ENCODE peak calls at places on chromosomes 7 and 10, in six cellular contexts. Z, P, G, M, E and S are unnamed samples.
A peak's percentile ranks its signal among the peaks of the same experiment; 100 is the strongest.

GRCh38 chr7:96173777-96174176 is 148.1 kb downstream of the SLC25A13 start:
- DNase-seq in Z (no peak), P (no peak), G (peak; percentile 15), M (no peak), E (no peak), S (no peak)

GRCh38 chr10:86775056-86775858 is 18.8 kb downstream of the BMPR1A start:
- DNase-seq in Z (no peak), P (no peak), G (peak; percentile 42), M (no peak), E (peak; percentile 60), S (no peak)

GRCh38 chr7:28301148-28301641 is 111.1 kb upstream of the CREB5 start:
- DNase-seq in Z (peak; percentile 56), P (no peak), G (peak; percentile 81), M (no peak), E (no peak), S (no peak)

GRCh38 chr7:81845628-81846259 is 75.9 kb upstream of the HGF start:
- DNase-seq in Z (no peak), P (no peak), G (no peak), M (no peak), E (no peak), S (no peak)

GRCh38 chr7:95110707-95111106 is 203.3 kb downstream of the PPP1R9A start:
- DNase-seq in Z (no peak), P (no peak), G (no peak), M (no peak), E (no peak), S (no peak)

GRCh38 chr7:54664235-54665228 is 94.5 kb downstream of the SEC61G start:
- DNase-seq in Z (no peak), P (peak; percentile 86), G (peak; percentile 74), M (no peak), E (peak; percentile 10), S (no peak)

GRCh38 chr10:8138471-8138870 is 84.0 kb downstream of the GATA3 start:
- DNase-seq in Z (no peak), P (no peak), G (peak; percentile 77), M (no peak), E (no peak), S (no peak)

GRCh38 chr10:34323197-34323596 is 491.9 kb downstream of the PARD3 start:
- DNase-seq in Z (no peak), P (no peak), G (no peak), M (no peak), E (no peak), S (no peak)

GRCh38 chr7:128941946-128942526 is 4.3 kb downstream of the IRF5 start:
- DNase-seq in Z (no peak), P (no peak), G (no peak), M (no peak), E (no peak), S (no peak)

GRCh38 chr10:121572857-121573540 is 25.2 kb downstream of the FGFR2 start:
- DNase-seq in Z (no peak), P (no peak), G (no peak), M (no peak), E (no peak), S (no peak)

GRCh38 chr7:54680377-54681005 is 78.5 kb downstream of the SEC61G start:
- DNase-seq in Z (no peak), P (no peak), G (no peak), M (no peak), E (no peak), S (no peak)

GRCh38 chr10:100349672-100350071 is 2.6 kb downstream of the SCD start:
- DNase-seq in Z (no peak), P (no peak), G (no peak), M (no peak), E (no peak), S (no peak)

GRCh38 chr7:120052884-120053382 is 220.0 kb upstream of the KCND2 start:
- DNase-seq in Z (no peak), P (no peak), G (peak; percentile 99), M (no peak), E (peak; percentile 84), S (peak; percentile 88)

GRCh38 chr7:111011500-111011899 is 79.4 kb upstream of the LRRN3 start:
- DNase-seq in Z (no peak), P (no peak), G (no peak), M (no peak), E (peak; percentile 16), S (no peak)

GRCh38 chr7:87739306-87739705 is 111.1 kb downstream of the RUNDC3B start:
- DNase-seq in Z (no peak), P (no peak), G (no peak), M (no peak), E (no peak), S (no peak)

GRCh38 chr10:118732253-118733194 is 22.2 kb downstream of the CACUL1 start:
- DNase-seq in Z (no peak), P (no peak), G (no peak), M (no peak), E (no peak), S (no peak)

DNA sequence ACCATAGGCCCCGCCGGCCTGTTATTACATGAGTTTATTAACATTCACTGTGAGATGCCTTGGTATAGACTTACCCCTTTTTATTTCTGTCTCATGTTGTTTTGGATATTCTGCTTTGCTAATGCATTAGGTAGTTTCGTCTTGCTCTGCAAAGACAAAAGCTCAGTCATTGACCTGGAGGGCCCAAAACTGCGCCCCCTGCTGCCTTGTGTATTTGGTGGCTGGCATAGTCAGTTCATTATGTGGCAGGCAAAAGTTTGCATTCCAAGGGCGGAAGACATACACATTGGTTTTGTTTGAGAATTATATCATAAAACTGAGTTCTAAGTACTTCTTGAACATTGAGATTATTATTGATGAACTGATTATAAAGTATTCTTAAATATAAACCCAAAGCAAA is 372.5 kb downstream of the SDK1 start:
- DNase-seq in Z (peak; percentile 52), P (peak; percentile 37), G (peak; percentile 62), M (peak; percentile 28), E (peak; percentile 12), S (no peak)
- TF ChIP-seq CTCF in Z (peak; percentile 39), P (peak; percentile 61), G (peak; percentile 57), M (peak; percentile 53), E (peak; percentile 69), S (peak; percentile 30)

GRCh38 chr10:111360260-111360925 is 283.6 kb downstream of the ADRA2A start:
- DNase-seq in Z (peak; percentile 45), P (peak; percentile 78), G (peak; percentile 31), M (no peak), E (no peak), S (no peak)
- TF ChIP-seq CTCF in Z (peak; percentile 52), P (peak; percentile 92), G (peak; percentile 41), M (peak; percentile 40), E (peak; percentile 6), S (peak; percentile 31)

GRCh38 chr7:130381468-130382312 is 1.4 kb downstream of the CPA1 start:
- DNase-seq in Z (no peak), P (no peak), G (no peak), M (no peak), E (no peak), S (no peak)
- TF ChIP-seq CTCF in Z (no peak), P (no peak), G (no peak), M (peak; percentile 10), E (no peak), S (no peak)

GRCh38 chr10:94192974-94193373 is 169.8 kb downstream of the NOC3L start:
- DNase-seq in Z (no peak), P (no peak), G (no peak), M (no peak), E (peak; percentile 14), S (no peak)
- TF ChIP-seq CTCF in Z (no peak), P (no peak), G (no peak), M (no peak), E (no peak), S (no peak)

DNA sequence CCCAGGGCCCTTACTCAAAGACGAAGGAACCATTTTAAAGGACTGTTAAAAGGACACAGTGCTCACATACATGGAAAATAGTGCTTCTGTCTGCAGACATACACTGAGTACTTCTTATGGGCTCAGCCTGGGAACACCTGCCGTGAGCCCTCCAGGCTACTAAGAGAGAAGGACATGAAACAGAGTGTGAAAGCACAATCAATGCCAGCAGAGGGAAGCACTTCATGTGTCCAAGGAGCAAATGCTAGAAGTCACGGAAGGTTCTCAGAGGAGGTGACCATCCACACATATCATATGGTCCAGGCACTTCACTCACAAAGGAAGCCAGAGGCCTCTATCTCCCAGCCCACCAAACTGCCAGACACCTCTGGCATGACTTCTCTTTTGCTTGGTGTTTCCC is 15.5 kb downstream of the ELMO1 start:
- DNase-seq in Z (no peak), P (peak; percentile 33), G (no peak), M (no peak), E (no peak), S (no peak)
- TF ChIP-seq CTCF in Z (no peak), P (peak; percentile 50), G (no peak), M (peak; percentile 7), E (no peak), S (no peak)

DNA sequence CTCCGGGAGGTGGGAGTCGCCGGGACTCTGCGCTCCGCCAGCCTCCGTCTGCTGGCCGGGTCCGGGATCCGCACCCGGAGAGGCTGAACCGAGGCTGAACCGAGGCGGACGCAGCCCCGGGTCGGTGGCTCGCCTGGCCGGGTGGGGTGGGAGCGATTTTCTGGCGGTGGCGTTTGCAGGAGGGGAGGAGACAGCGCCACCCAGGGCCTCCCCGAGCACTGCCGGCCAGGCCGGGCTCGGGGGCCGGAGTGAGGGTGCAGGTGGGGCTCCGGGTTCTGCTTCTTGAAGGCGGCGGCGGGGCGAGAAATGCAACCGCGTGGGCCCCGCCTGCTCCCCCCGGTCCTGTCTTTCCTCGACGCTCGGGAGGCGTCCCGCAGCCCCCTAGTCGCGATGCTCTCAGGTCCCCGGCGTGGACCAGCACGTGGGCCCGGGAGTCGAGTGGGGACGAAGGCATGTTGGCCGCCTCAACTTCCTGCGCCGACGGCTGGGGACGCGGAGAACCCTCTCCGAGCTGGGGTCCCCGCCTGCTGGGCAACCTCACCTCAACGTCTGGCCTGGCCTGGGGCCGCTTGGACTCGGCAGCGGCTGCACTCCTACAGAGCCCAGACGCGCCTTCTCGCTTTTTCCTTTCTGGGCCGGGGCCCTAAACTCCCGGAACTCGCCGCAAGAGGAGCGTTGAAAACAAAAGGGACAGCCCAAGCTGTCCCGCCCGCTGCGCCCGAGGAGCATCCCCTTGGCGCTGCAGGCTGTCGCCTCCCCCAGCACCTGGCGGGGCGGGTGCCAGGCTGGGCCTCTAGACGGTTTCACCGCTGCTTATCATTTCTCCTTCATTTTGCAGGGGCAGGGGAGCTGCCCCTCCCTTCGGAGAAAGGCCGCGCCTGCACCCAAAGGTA is 25.2 kb upstream of the VAX1 start:
- DNase-seq in Z (no peak), P (peak; percentile 80), G (no peak), M (no peak), E (no peak), S (no peak)
- TF ChIP-seq CTCF in Z (no peak), P (peak; percentile 77), G (no peak), M (no peak), E (peak; percentile 6), S (no peak)

GRCh38 chr7:1045038-1045726 is 836 bp downstream of the GPR146 start:
- DNase-seq in Z (no peak), P (no peak), G (no peak), M (no peak), E (no peak), S (no peak)
- TF ChIP-seq CTCF in Z (no peak), P (no peak), G (no peak), M (no peak), E (no peak), S (no peak)